ENCODE peak calls at places on chromosomes 4 and X, in four cellular contexts. Y, J, B and F are unnamed samples.
A peak's percentile ranks its signal among the peaks of the same experiment; 100 is the strongest.

GRCh38 chrX:132216806-132217202 is 2.4 kb downstream of the RAP2C start:
- DNase-seq in Y (no peak), B (no peak), J (peak; percentile 29), F (no peak)

GRCh38 chrX:10457092-10457491 is 163.3 kb downstream of the MID1 start:
- DNase-seq in J (no peak), Y (no peak), B (no peak), F (no peak)

GRCh38 chr4:7547368-7548040 is 112.8 kb upstream of the PSAPL1 start:
- DNase-seq in J (no peak), Y (no peak), B (no peak), F (no peak)

GRCh38 chrX:22121161-22121560 is 89.0 kb downstream of the PHEX start:
- DNase-seq in B (no peak), Y (no peak), J (no peak), F (no peak)

GRCh38 chrX:19291086-19291485 is 52.6 kb upstream of the PDHA1 start:
- DNase-seq in J (no peak), Y (no peak), B (no peak), F (no peak)

GRCh38 chr4:56330691-56331090 is 56.6 kb downstream of the AASDH start:
- DNase-seq in B (no peak), Y (no peak), J (no peak), F (no peak)

GRCh38 chr4:87387237-87387636 is 3.8 kb downstream of the HSD17B11 start:
- DNase-seq in B (no peak), J (no peak), Y (no peak), F (no peak)

GRCh38 chrX:153726286-153727107 is 1.8 kb downstream of the ABCD1 start:
- DNase-seq in Y (no peak), J (peak; percentile 83), B (peak; percentile 77), F (peak; percentile 47)

GRCh38 chrX:55127692-55128091 is 38.9 kb downstream of the PAGE2 start:
- DNase-seq in J (no peak), B (no peak), Y (no peak), F (no peak)

GRCh38 chr4:87739494-87739893 is 59.9 kb upstream of the IBSP start:
- DNase-seq in B (no peak), Y (no peak), J (no peak), F (no peak)

GRCh38 chr4:180057198-180057821 is 2185.9 kb upstream of the TENM3 start:
- DNase-seq in Y (no peak), B (peak; percentile 27), J (peak; percentile 30), F (peak; percentile 27)

GRCh38 chr4:37054670-37055069 is 189.9 kb upstream of the NWD2 start:
- DNase-seq in J (no peak), B (peak; percentile 19), Y (no peak), F (peak; percentile 15)

GRCh38 chrX:68883800-68884199 is 55.0 kb downstream of the EFNB1 start:
- DNase-seq in B (no peak), J (no peak), Y (no peak), F (no peak)

GRCh38 chrX:39592776-39593175 is 505.0 kb downstream of the BCOR start:
- DNase-seq in B (no peak), Y (no peak), J (no peak), F (no peak)

GRCh38 chr4:169906821-169907220 is 119.4 kb downstream of the MFAP3L start:
- DNase-seq in J (no peak), B (no peak), Y (no peak), F (no peak)

GRCh38 chrX:119512145-119512800 is 44.0 kb downstream of the SLC25A5 start:
- DNase-seq in J (peak; percentile 79), Y (no peak), B (peak; percentile 74), F (peak; percentile 50)

GRCh38 chr4:48634688-48635308 is 144.7 kb downstream of the ZAR1 start:
- DNase-seq in J (no peak), B (no peak), Y (no peak), F (no peak)

GRCh38 chr4:27811928-27812327 is 951.3 kb downstream of the STIM2 start:
- DNase-seq in Y (no peak), B (no peak), J (no peak), F (no peak)

GRCh38 chrX:47200385-47201150 is 6.9 kb downstream of the UBA1 start:
- DNase-seq in Y (peak; percentile 70), B (no peak), J (no peak), F (no peak)

GRCh38 chr4:139844057-139844456 is 178.4 kb downstream of the MGST2 start:
- DNase-seq in J (no peak), Y (no peak), B (no peak), F (no peak)

GRCh38 chrX:3584415-3584996 is 128.9 kb downstream of the PRKX start:
- DNase-seq in B (no peak), Y (no peak), J (no peak), F (no peak)

GRCh38 chr4:22179124-22179874 is 230.7 kb upstream of the KCNIP4 start:
- DNase-seq in B (no peak), Y (peak; percentile 44), J (no peak), F (no peak)

GRCh38 chr4:140296335-140296753 is 77.1 kb upstream of the SCOC start:
- DNase-seq in Y (peak; percentile 68), J (no peak), B (no peak), F (no peak)

GRCh38 chr4:101169044-101170014 is 178.0 kb downstream of the PPP3CA start:
- DNase-seq in J (peak; percentile 83), B (peak; percentile 85), Y (no peak), F (peak; percentile 65)

GRCh38 chrX:105458846-105459245 is 238.4 kb upstream of the TEX13A start:
- DNase-seq in Y (no peak), J (no peak), B (no peak), F (no peak)

GRCh38 chrX:13094780-13095425 is 50.5 kb upstream of the FAM9C start:
- DNase-seq in B (no peak), J (no peak), Y (no peak), F (no peak)

GRCh38 chr4:24753519-24753918 is 41.9 kb upstream of the SOD3 start:
- DNase-seq in Y (no peak), J (no peak), B (no peak), F (no peak)

GRCh38 chr4:163166041-163166579 is 580 bp downstream of the NAF1 start:
- DNase-seq in B (peak; percentile 78), J (peak; percentile 49), Y (no peak), F (peak; percentile 59)

GRCh38 chr4:87132035-87132434 is 88.4 kb downstream of the KLHL8 start:
- DNase-seq in J (no peak), B (no peak), Y (no peak), F (no peak)

GRCh38 chrX:2627272-2627867 is 63.7 kb upstream of the CD99 start:
- DNase-seq in Y (no peak), B (peak; percentile 68), J (peak; percentile 48), F (no peak)

DNA sequence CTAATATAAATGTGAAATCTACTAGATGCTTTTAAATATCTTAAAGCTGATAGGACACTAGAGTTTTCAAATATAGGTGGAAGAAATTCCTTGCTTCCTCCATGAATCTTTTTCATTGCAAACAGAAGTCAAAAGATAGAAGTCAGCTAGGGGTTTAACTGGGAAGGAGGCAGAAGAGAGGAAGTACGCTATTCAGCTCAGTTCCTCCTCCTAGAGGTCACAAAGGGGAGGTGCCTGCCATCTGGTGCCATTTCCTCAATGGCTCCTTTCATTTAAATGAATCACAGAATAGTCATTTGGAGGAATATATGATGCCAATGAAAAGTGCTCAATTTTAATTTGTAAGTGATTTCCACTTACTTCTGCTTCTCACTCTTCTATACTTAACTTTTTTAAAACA is 8.5 kb downstream of the COL25A1 start:
- DNase-seq in B (peak; percentile 62), J (peak; percentile 66), Y (no peak), F (peak; percentile 36)
- TF ChIP-seq CTCF in B (peak; percentile 19), J (peak; percentile 88), Y (no peak), F (peak; percentile 61)

GRCh38 chr4:1795304-1796195 is 2.5 kb downstream of the FGFR3 start:
- DNase-seq in B (no peak), J (no peak), Y (no peak), F (no peak)
- TF ChIP-seq CTCF in B (no peak), J (no peak), Y (no peak), F (no peak)

DNA sequence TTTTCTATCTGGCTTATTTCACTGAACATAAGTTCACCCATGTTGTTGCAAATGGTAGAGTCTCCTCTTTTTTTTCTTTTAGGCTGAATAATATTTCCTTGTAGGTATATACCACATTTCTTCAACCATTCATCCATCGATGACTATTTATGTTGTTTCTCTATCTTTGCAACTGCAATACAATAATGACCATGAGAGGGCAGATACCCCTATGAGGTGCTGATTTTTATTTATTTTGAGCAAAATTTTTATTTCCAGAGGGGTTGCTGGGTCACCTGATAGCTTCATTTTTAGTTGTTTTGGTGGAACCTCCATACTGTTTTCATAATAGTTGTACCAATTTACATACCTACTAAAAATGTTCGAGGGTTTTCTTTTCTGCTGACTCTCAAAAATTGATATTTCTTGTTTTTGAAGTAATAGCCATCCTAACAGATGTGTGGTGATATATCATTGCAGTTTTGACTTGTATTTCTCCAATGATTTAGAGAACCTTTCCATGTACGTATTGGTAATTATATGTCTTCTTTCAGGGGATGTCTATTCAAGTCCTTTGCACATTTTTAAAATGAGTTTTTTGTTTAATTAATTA is 1697.0 kb downstream of the PCDH7 start:
- DNase-seq in Y (no peak), J (no peak), B (no peak), F (no peak)
- TF ChIP-seq CTCF in Y (no peak), J (no peak), B (peak; percentile 22), F (peak; percentile 69)

GRCh38 chr4:54971474-54971950 is 153.9 kb downstream of the KDR start:
- DNase-seq in B (peak; percentile 68), Y (no peak), J (peak; percentile 65), F (peak; percentile 38)
- TF ChIP-seq CTCF in B (peak; percentile 71), Y (peak; percentile 61), J (peak; percentile 71), F (peak; percentile 94)

GRCh38 chrX:16848541-16848940 is 21.6 kb downstream of the RBBP7 start:
- DNase-seq in J (no peak), B (no peak), Y (no peak), F (no peak)

GRCh38 chrX:16851827-16852226 is 18.3 kb downstream of the RBBP7 start:
- DNase-seq in Y (no peak), J (no peak), B (no peak), F (no peak)

GRCh38 chrX:16853537-16853936 is 16.6 kb downstream of the RBBP7 start:
- DNase-seq in J (no peak), Y (no peak), B (no peak), F (no peak)

GRCh38 chrX:16852617-16853179 is 17.5 kb downstream of the RBBP7 start:
- DNase-seq in B (no peak), J (no peak), Y (no peak), F (no peak)

DNA sequence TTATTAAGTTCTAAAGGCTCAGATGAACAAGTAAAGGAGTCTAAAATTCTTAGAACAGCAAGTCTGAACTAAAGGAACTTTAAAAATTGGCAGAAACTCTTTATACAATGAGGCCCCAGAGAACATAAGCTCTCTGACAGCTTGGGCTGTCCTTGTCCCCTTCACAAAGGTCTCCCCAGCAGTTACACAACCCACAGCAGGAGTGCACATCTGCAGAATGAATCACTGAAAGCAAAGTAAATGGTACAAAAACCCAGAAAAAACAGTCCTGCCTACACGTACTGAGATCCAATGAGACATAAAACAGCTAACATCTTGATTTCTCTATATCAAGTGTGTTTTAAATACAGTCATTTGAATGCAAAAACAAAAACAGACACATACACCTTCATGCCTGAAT is 18.7 kb downstream of the RBBP7 start:
- DNase-seq in J (no peak), B (no peak), Y (no peak), F (no peak)
- TF ChIP-seq CTCF in J (no peak), B (no peak), Y (no peak), F (no peak)